ENCODE peak calls at places on chromosomes 2 and 18, in ten cellular contexts. V is fibroblast of the conjunctiva; F is COLO829; T is H7; O is iris pigment epithelial cell; K is T-helper 9 cell; C is stimulated activated CD4-positive, alpha-beta T cell treated with anti-CD3 and anti-CD28 coated beads, Interleukin-4, amount 100 ng/mL, for 1 hour; W is Daoy; Z is NCI-H1092; X is 8988T. I is an unnamed sample.

GRCh38 chr2:71331581-71332412 is at the start of gene ZNF638:
- DNase-seq in V (peak), W (peak), X (peak), O (peak), C (peak), Z (peak), T (peak), K (peak), F (peak), I (peak)

GRCh38 chr2:74499269-74499939 is at the start of gene LBX2:
- DNase-seq in T (peak), O (peak), Z (no peak), V (no peak), F (no peak), W (peak), X (no peak), K (no peak), C (peak), I (no peak)

GRCh38 chr2:127733816-127734537 is 32.7 kb downstream of the SFT2D3 start:
- DNase-seq in X (no peak), Z (no peak), W (no peak), C (no peak), V (peak), F (no peak), T (no peak), K (no peak), O (peak), I (no peak)

GRCh38 chr2:122530812-122531211 is 775.4 kb downstream of the TSN start:
- DNase-seq in F (no peak), X (no peak), W (no peak), Z (no peak), K (no peak), V (no peak), T (no peak), C (no peak), O (no peak), I (no peak)

GRCh38 chr2:127700527-127701192 is 637 bp upstream of the SFT2D3 start:
- DNase-seq in O (no peak), Z (no peak), F (no peak), K (no peak), W (peak), V (no peak), C (no peak), T (peak), X (peak), I (no peak)

GRCh38 chr2:1833046-1833445 is 88.7 kb upstream of the PXDN start:
- DNase-seq in W (no peak), T (no peak), X (no peak), O (no peak), K (no peak), V (no peak), C (no peak), Z (no peak), F (no peak), I (no peak)

GRCh38 chr2:106868199-106868598 is 17.8 kb downstream of the ST6GAL2 start:
- DNase-seq in X (no peak), W (no peak), O (no peak), T (no peak), Z (no peak), V (no peak), F (no peak), K (no peak), C (no peak), I (peak)

GRCh38 chr2:160324161-160324768 is 124.2 kb upstream of the ITGB6 start:
- DNase-seq in Z (peak), C (peak), F (peak), W (peak), T (no peak), K (peak), O (peak), V (peak), X (no peak), I (peak)

GRCh38 chr2:35783723-35784122 is 571.9 kb upstream of the CRIM1 start:
- DNase-seq in V (no peak), W (peak), C (no peak), F (no peak), K (no peak), X (no peak), Z (no peak), T (peak), O (peak), I (no peak)

GRCh38 chr2:154466226-154466625 is 232.3 kb upstream of the KCNJ3 start:
- DNase-seq in T (no peak), K (no peak), O (no peak), X (no peak), V (no peak), C (no peak), W (no peak), Z (no peak), F (no peak), I (no peak)

GRCh38 chr18:11541179-11541578 is 68.2 kb upstream of the SLC35G4 start:
- DNase-seq in X (no peak), W (no peak), V (no peak), T (no peak), C (no peak), Z (no peak), F (no peak), O (peak), K (no peak), I (no peak)

GRCh38 chr2:207122914-207123744 is 42.6 kb downstream of the KLF7 start:
- DNase-seq in T (peak), F (no peak), Z (no peak), V (no peak), W (no peak), O (no peak), C (peak), X (no peak), K (no peak), I (no peak)

GRCh38 chr2:45585267-45585861 is 25.7 kb downstream of the SRBD1 start:
- DNase-seq in X (no peak), V (peak), O (peak), C (no peak), Z (no peak), K (no peak), T (no peak), W (peak), F (peak), I (peak)

GRCh38 chr2:97868986-97869721 is 126.6 kb downstream of the TMEM131 start:
- DNase-seq in W (peak), O (peak), C (no peak), V (peak), K (no peak), Z (no peak), X (peak), T (no peak), F (peak), I (peak)

GRCh38 chr18:31634331-31634713 is 42.6 kb downstream of the TTR start:
- DNase-seq in W (no peak), X (no peak), T (no peak), O (no peak), Z (no peak), C (no peak), K (no peak), F (no peak), V (no peak), I (no peak)

GRCh38 chr2:176432439-176432838 is 163.2 kb downstream of the MTX2 start:
- DNase-seq in X (no peak), V (no peak), Z (no peak), F (no peak), C (no peak), T (no peak), W (no peak), K (no peak), O (peak), I (no peak)

GRCh38 chr18:13524824-13525223 is 201.5 kb downstream of the FAM210A start:
- DNase-seq in C (no peak), T (no peak), V (no peak), O (no peak), K (no peak), F (no peak), W (no peak), X (no peak), Z (no peak), I (no peak)

GRCh38 chr2:158202151-158202778 is 100.6 kb downstream of the UPP2 start:
- DNase-seq in K (no peak), T (no peak), X (no peak), F (peak), C (no peak), W (no peak), Z (no peak), O (peak), V (no peak), I (peak)

GRCh38 chr2:235898766-235899165 is 269.4 kb downstream of the GBX2 start:
- DNase-seq in W (no peak), X (no peak), T (no peak), Z (no peak), V (no peak), K (no peak), C (no peak), F (no peak), O (peak), I (no peak)

GRCh38 chr18:44792456-44793080 is 111.9 kb downstream of the SETBP1 start:
- DNase-seq in T (no peak), W (peak), O (no peak), Z (no peak), F (no peak), V (no peak), K (no peak), C (no peak), X (no peak), I (no peak)

GRCh38 chr2:127153691-127154158 is 46.8 kb upstream of the BIN1 start:
- DNase-seq in F (no peak), Z (no peak), K (no peak), X (no peak), T (no peak), W (peak), O (peak), V (peak), C (no peak), I (no peak)

GRCh38 chr2:107475859-107476258 is 350.8 kb upstream of the RGPD4 start:
- DNase-seq in Z (no peak), W (no peak), F (no peak), V (no peak), C (no peak), T (no peak), X (no peak), O (no peak), K (no peak), I (no peak)

GRCh38 chr18:77439888-77440287 is 190.2 kb downstream of the GALR1 start:
- DNase-seq in X (no peak), Z (no peak), O (no peak), K (no peak), C (no peak), V (no peak), T (no peak), F (no peak), W (no peak), I (no peak)

GRCh38 chr2:184558713-184559464 is 39.4 kb upstream of the ZNF804A start:
- DNase-seq in W (no peak), F (no peak), Z (no peak), O (no peak), T (no peak), C (no peak), X (no peak), V (no peak), K (no peak), I (no peak)

GRCh38 chr18:52222211-52222610 is 117.8 kb upstream of the DCC start:
- DNase-seq in V (no peak), O (no peak), T (no peak), W (no peak), Z (no peak), X (no peak), F (no peak), K (no peak), C (no peak), I (no peak)

GRCh38 chr2:202765435-202765834 is 106.1 kb downstream of the ICA1L start:
- DNase-seq in V (no peak), F (no peak), X (no peak), Z (no peak), C (no peak), K (no peak), W (no peak), T (no peak), O (no peak), I (no peak)

GRCh38 chr2:9652898-9653479 is 22.2 kb upstream of the YWHAQ start:
- DNase-seq in W (no peak), V (no peak), Z (no peak), O (no peak), C (no peak), F (no peak), X (no peak), K (no peak), T (no peak), I (no peak)

GRCh38 chr2:25928668-25929067 is 50.4 kb upstream of the ASXL2 start:
- DNase-seq in W (no peak), C (no peak), F (no peak), K (no peak), X (no peak), T (no peak), V (no peak), O (no peak), Z (no peak), I (no peak)

GRCh38 chr18:3350566-3351527 is 88.9 kb downstream of the MYL12B start:
- DNase-seq in O (peak), C (no peak), T (no peak), V (no peak), X (no peak), F (peak), W (peak), K (no peak), Z (no peak), I (no peak)

GRCh38 chr2:183172220-183172887 is 48.1 kb downstream of the NUP35 start:
- DNase-seq in V (no peak), K (no peak), W (no peak), T (peak), O (no peak), Z (no peak), C (no peak), X (no peak), F (no peak), I (peak)

GRCh38 chr18:63664571-63664970 is 2.9 kb upstream of the SERPINB3 start:
- DNase-seq in V (no peak), C (no peak), X (no peak), K (no peak), F (no peak), O (no peak), Z (no peak), T (no peak), W (no peak), I (no peak)

GRCh38 chr2:7573166-7573845 is 656.1 kb downstream of the RNF144A start:
- DNase-seq in K (no peak), W (no peak), T (no peak), F (peak), X (no peak), Z (no peak), C (no peak), O (no peak), V (no peak), I (peak)

GRCh38 chr2:113324684-113325160 is 46.0 kb upstream of the PAX8 start:
- DNase-seq in O (peak), V (peak), K (peak), F (peak), C (peak), T (peak), W (peak), X (peak), Z (peak), I (peak)

GRCh38 chr18:48892146-48892855 is 58.5 kb downstream of the SMAD7 start:
- DNase-seq in O (no peak), V (no peak), F (no peak), Z (no peak), T (no peak), C (no peak), W (no peak), X (no peak), K (no peak), I (no peak)

GRCh38 chr2:239523944-239524310 is 123.1 kb upstream of the HDAC4 start:
- DNase-seq in T (no peak), V (no peak), Z (no peak), K (no peak), C (no peak), O (peak), W (no peak), F (no peak), X (no peak), I (no peak)

GRCh38 chr2:119753041-119753929 is 6.4 kb upstream of the PTPN4 start:
- DNase-seq in K (no peak), C (no peak), F (no peak), T (peak), O (peak), V (no peak), Z (no peak), X (no peak), W (peak), I (peak)

GRCh38 chr2:88307817-88308216 is 137.7 kb downstream of the THNSL2 start:
- DNase-seq in W (peak), V (no peak), F (peak), X (peak), T (peak), K (no peak), C (no peak), Z (no peak), O (peak), I (peak)

I was measured in SK-MEL-5.